ENCODE peak calls at places on chromosomes 1 and 21, in ten cellular contexts. U, V, A, R, S, W, H, O, Z and I are unnamed samples.

GRCh38 chr21:46608672-46609111 is 3.8 kb upstream of the S100B start:
- DNase-seq in S (no peak), R (no peak), A (no peak), U (no peak), Z (no peak), V (no peak), O (no peak), H (no peak), W (no peak), I (no peak)

GRCh38 chr1:113759341-113760101 is at the start of gene PHTF1:
- DNase-seq in A (peak), R (peak), W (peak), U (peak), V (peak), S (peak), Z (peak), H (peak), O (peak), I (peak)

GRCh38 chr1:162215902-162216301 is 146.4 kb downstream of the NOS1AP start:
- DNase-seq in V (no peak), R (no peak), H (no peak), O (no peak), W (no peak), U (no peak), A (no peak), Z (peak), S (peak), I (no peak)

GRCh38 chr1:219710529-219711194 is 97.8 kb upstream of the ZC3H11B start:
- DNase-seq in O (peak), R (no peak), H (no peak), V (no peak), A (no peak), U (no peak), W (no peak), Z (no peak), S (no peak), I (no peak)

GRCh38 chr1:7770939-7771672 is at the start of gene VAMP3:
- DNase-seq in Z (no peak), H (peak), R (peak), O (peak), V (peak), U (peak), S (peak), A (peak), W (peak), I (peak)

GRCh38 chr1:155179107-155180031 is 5.7 kb downstream of the TRIM46 start:
- DNase-seq in V (peak), U (no peak), H (no peak), S (no peak), O (no peak), A (no peak), R (no peak), W (no peak), Z (no peak), I (no peak)

GRCh38 chr1:201335901-201336300 is 41.6 kb downstream of the TNNT2 start:
- DNase-seq in V (no peak), H (no peak), R (no peak), W (no peak), Z (no peak), A (no peak), S (no peak), U (no peak), O (no peak), I (no peak)

GRCh38 chr1:181043025-181043880 is 9.5 kb downstream of the MR1 start:
- DNase-seq in O (no peak), H (no peak), W (no peak), R (no peak), U (no peak), Z (no peak), A (no peak), V (no peak), S (peak), I (no peak)